ENCODE peak calls at places on chromosomes 16 and 17, in four cellular contexts. S is heart right ventricle, G is neural progenitor cell, F is AG10803. A is an unnamed sample.

GRCh38 chr17:68567035-68567434 is 34.1 kb downstream of the FAM20A start:
- DNase-seq in S (no peak), G (no peak), F (peak; percentile 14), A (no peak)

GRCh38 chr17:34235389-34236028 is 19.6 kb upstream of the CCL2 start:
- DNase-seq in S (peak; percentile 85), G (peak; percentile 40), F (no peak), A (peak; percentile 59)

GRCh38 chr17:79979201-79979840 is 56.4 kb downstream of the TBC1D16 start:
- DNase-seq in S (no peak), G (no peak), F (no peak), A (no peak)

GRCh38 chr17:4815043-4815675 is 8.2 kb downstream of the PLD2 start:
- DNase-seq in S (no peak), G (no peak), F (no peak), A (no peak)

GRCh38 chr17:59840329-59840907 is 52.3 kb downstream of the TUBD1 start:
- DNase-seq in S (no peak), G (peak; percentile 45), F (peak; percentile 56), A (peak; percentile 65)

GRCh38 chr17:35423761-35424160 is 8.5 kb downstream of the SLFN12 start:
- DNase-seq in S (no peak), G (no peak), F (no peak), A (peak; percentile 31)

GRCh38 chr17:72719206-72719581 is 373.3 kb downstream of the SLC39A11 start:
- DNase-seq in S (no peak), G (no peak), F (no peak), A (no peak)

GRCh38 chr17:14011740-14012405 is 57.4 kb upstream of the COX10 start:
- DNase-seq in S (peak; percentile 16), G (no peak), F (no peak), A (peak; percentile 18)

GRCh38 chr17:78369791-78370381 is 8.6 kb upstream of the PGS1 start:
- DNase-seq in S (no peak), G (no peak), F (no peak), A (no peak)

GRCh38 chr16:9072806-9073341 is 18.6 kb upstream of the HAPSTR1 start:
- DNase-seq in S (no peak), G (no peak), F (peak; percentile 91), A (peak; percentile 90)

GRCh38 chr16:86882586-86883280 is 304.4 kb downstream of the FOXL1 start:
- DNase-seq in S (peak; percentile 61), G (no peak), F (peak; percentile 53), A (peak; percentile 74)

GRCh38 chr17:50863221-50863843 is 2.8 kb downstream of the TOB1 start:
- DNase-seq in S (no peak), G (peak; percentile 69), F (no peak), A (peak; percentile 60)
- H3K4me3 ChIP-seq in S (peak overlapping the region; percentile 87), G (no peak overlapping the region), F (peak overlapping the region; percentile 95), A (peak overlapping the region; percentile 9)

GRCh38 chr17:47727704-47728036 is 5.4 kb upstream of the TBX21 start:
- DNase-seq in S (no peak), G (no peak), F (no peak), A (no peak)

GRCh38 chr17:47726796-47727703 is 6.0 kb upstream of the TBX21 start:
- DNase-seq in S (no peak), G (no peak), F (no peak), A (no peak)

GRCh38 chr17:47725446-47726109 is 7.5 kb upstream of the TBX21 start:
- DNase-seq in S (no peak), G (no peak), F (no peak), A (no peak)

GRCh38 chr17:47721725-47722124 is 11.3 kb upstream of the TBX21 start:
- DNase-seq in S (no peak), G (no peak), F (no peak), A (no peak)

GRCh38 chr17:47724705-47725104 is 8.3 kb upstream of the TBX21 start:
- DNase-seq in S (no peak), G (no peak), F (no peak), A (no peak)
- H3K4me3 ChIP-seq in S (no peak overlapping the region), G (no peak overlapping the region), F (no peak overlapping the region), A (no peak overlapping the region)

GRCh38 chr17:17714261-17714866 is 33.1 kb downstream of the RAI1 start:
- DNase-seq in S (no peak), G (no peak), F (no peak), A (no peak)
- H3K4me3 ChIP-seq in S (no peak overlapping the region), G (no peak overlapping the region), F (no peak overlapping the region), A (no peak overlapping the region)

GRCh38 chr17:6706996-6707395 is 6.2 kb downstream of the SLC13A5 start:
- DNase-seq in S (no peak), G (no peak), F (no peak), A (no peak)
- H3K4me3 ChIP-seq in S (no peak overlapping the region), G (no peak overlapping the region), F (no peak overlapping the region), A (no peak overlapping the region)

GRCh38 chr17:75476274-75476673 is 19.8 kb downstream of the TMEM94 start:
- DNase-seq in S (no peak), G (no peak), F (peak; percentile 11), A (peak; percentile 33)

GRCh38 chr17:75476752-75477492 is 20.5 kb downstream of the TMEM94 start:
- DNase-seq in S (no peak), G (peak; percentile 26), F (no peak), A (no peak)

GRCh38 chr17:75475851-75476250 is 19.4 kb downstream of the TMEM94 start:
- DNase-seq in S (peak; percentile 84), G (no peak), F (peak; percentile 5), A (peak; percentile 17)

GRCh38 chr17:75478508-75478907 is 22.1 kb downstream of the TMEM94 start:
- DNase-seq in S (no peak), G (peak; percentile 66), F (no peak), A (no peak)

DNA sequence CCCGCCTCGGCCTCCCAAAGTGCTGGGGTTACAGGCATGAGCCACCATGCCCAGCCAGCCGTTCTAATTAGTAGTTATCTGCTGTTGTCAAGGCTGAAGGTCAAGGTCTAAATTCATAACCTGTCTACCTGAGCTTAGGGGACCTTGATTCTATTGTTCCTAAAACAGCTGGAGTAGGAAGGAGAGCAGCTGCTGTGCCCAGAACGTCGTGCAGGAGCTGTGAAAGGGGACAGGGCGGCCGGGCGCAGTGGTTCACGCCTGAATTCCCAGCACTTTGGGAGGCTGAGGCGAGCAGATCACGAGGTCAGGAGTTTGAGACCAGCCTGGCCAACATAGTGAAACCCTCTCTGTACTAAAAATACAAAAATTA is 21.0 kb downstream of the TMEM94 start:
- DNase-seq in S (no peak), G (no peak), F (no peak), A (no peak)
- H3K4me3 ChIP-seq in S (peak overlapping the region; percentile 37), G (no peak overlapping the region), F (no peak overlapping the region), A (no peak overlapping the region)

GRCh38 chr17:31490019-31490383 is 98.5 kb downstream of the RAB11FIP4 start:
- DNase-seq in S (no peak), G (no peak), F (no peak), A (no peak)
- H3K4me3 ChIP-seq in S (no peak overlapping the region), G (peak overlapping the region; percentile 99), F (no peak overlapping the region), A (no peak overlapping the region)

GRCh38 chr17:37747222-37747621 is 2.4 kb upstream of the HNF1B start:
- DNase-seq in S (no peak), G (no peak), F (no peak), A (no peak)
- H3K4me3 ChIP-seq in S (no peak overlapping the region), G (no peak overlapping the region), F (no peak overlapping the region), A (no peak overlapping the region)

GRCh38 chr17:48575066-48575582 is 3.0 kb downstream of the HOXB4 start:
- DNase-seq in S (no peak), G (no peak), F (peak; percentile 85), A (no peak)
- H3K4me3 ChIP-seq in S (no peak overlapping the region), G (no peak overlapping the region), F (peak overlapping the region; percentile 59), A (no peak overlapping the region)

GRCh38 chr17:43366809-43367587 is 31.8 kb upstream of the ARL4D start:
- DNase-seq in S (no peak), G (no peak), F (peak; percentile 62), A (peak; percentile 24)
- H3K4me3 ChIP-seq in S (peak overlapping the region; percentile 61), G (no peak overlapping the region), F (peak overlapping the region; percentile 44), A (no peak overlapping the region)